ENCODE peak calls at places on chromosomes 4 and X, in nine cellular contexts. U is RWPE1; A is activated naive CD4-positive, alpha-beta T cell; B is iPS-NIHi11; I is left ventricle myocardium superior; N is naive thymus-derived CD8-positive, alpha-beta T cell; V is effector CD4-positive, alpha-beta T cell; D is stimulated activated naive CD8-positive, alpha-beta T cell treated with anti-CD3 and anti-CD28 coated beads, Interleukin-15, Interleukin-2, amounts not matched to agents 100 U/mL and 50 U/mL, for 24 hours; Z is colonic mucosa. X is an unnamed sample.

GRCh38 chrX:3811331-3812311 is 98.2 kb upstream of the PRKX start:
- DNase-seq in U (no peak), A (no peak), B (no peak), I (no peak), N (peak), V (peak), D (peak), Z (no peak), X (peak)

GRCh38 chr4:158936238-158936637 is 166.6 kb upstream of the RAPGEF2 start:
- DNase-seq in U (no peak), A (no peak), B (no peak), I (no peak), N (no peak), V (no peak), D (no peak), Z (no peak), X (no peak)

GRCh38 chrX:41733939-41734338 is 10.0 kb downstream of the GPR82 start:
- DNase-seq in U (no peak), A (no peak), B (no peak), I (no peak), N (no peak), V (no peak), D (peak), Z (no peak), X (peak)

GRCh38 chr4:151573945-151574344 is 165.0 kb downstream of the FHIP1A start:
- DNase-seq in U (peak), A (no peak), B (no peak), I (no peak), N (no peak), V (no peak), D (no peak), Z (peak), X (no peak)

GRCh38 chr4:58192217-58192616 is 1082.0 kb upstream of the IGFBP7 start:
- DNase-seq in U (no peak), A (no peak), B (no peak), I (no peak), N (no peak), V (no peak), D (no peak), Z (no peak), X (no peak)

GRCh38 chrX:49951524-49952193 is 29.3 kb downstream of the CLCN5 start:
- DNase-seq in U (no peak), A (no peak), B (no peak), I (no peak), N (no peak), V (no peak), D (no peak), Z (no peak), X (no peak)

GRCh38 chr4:185237185-185237584 is 27.8 kb downstream of the SNX25 start:
- DNase-seq in U (no peak), A (no peak), B (no peak), I (no peak), N (no peak), V (no peak), D (no peak), Z (no peak), X (no peak)

GRCh38 chrX:154457491-154458115 is 478 bp upstream of the PLXNA3 start:
- DNase-seq in U (no peak), A (no peak), B (peak), I (peak), N (peak), V (peak), D (peak), Z (peak), X (peak)

GRCh38 chrX:71366674-71367256 is 608 bp downstream of the TAF1 start:
- DNase-seq in U (no peak), A (no peak), B (peak), I (peak), N (no peak), V (peak), D (peak), Z (peak), X (peak)

GRCh38 chr4:185932491-185932890 is 120.5 kb upstream of the SORBS2 start:
- DNase-seq in U (no peak), A (no peak), B (no peak), I (no peak), N (no peak), V (no peak), D (no peak), Z (no peak), X (no peak)

GRCh38 chr4:37561803-37562207 is 124.4 kb downstream of the RELL1 start:
- DNase-seq in U (peak), A (no peak), B (no peak), I (no peak), N (no peak), V (no peak), D (no peak), Z (no peak), X (no peak)

GRCh38 chr4:122978109-122978508 is 55.7 kb upstream of the NUDT6 start:
- DNase-seq in U (no peak), A (no peak), B (no peak), I (no peak), N (no peak), V (no peak), D (no peak), Z (no peak), X (no peak)

GRCh38 chrX:37905436-37906147 is 58.2 kb upstream of the DYNLT3 start:
- DNase-seq in U (no peak), A (no peak), B (peak), I (peak), N (peak), V (no peak), D (peak), Z (no peak), X (peak)

GRCh38 chrX:46125139-46125538 is 420.1 kb downstream of the ZNF674 start:
- DNase-seq in U (no peak), A (no peak), B (no peak), I (no peak), N (no peak), V (no peak), D (no peak), Z (no peak), X (no peak)

GRCh38 chrX:96483642-96484160 is 200.9 kb upstream of the DIAPH2 start:
- DNase-seq in U (no peak), A (no peak), B (peak), I (no peak), N (no peak), V (no peak), D (no peak), Z (no peak), X (no peak)

GRCh38 chr4:175435437-175435836 is 376.6 kb downstream of the GPM6A start:
- DNase-seq in U (no peak), A (no peak), B (no peak), I (no peak), N (no peak), V (no peak), D (no peak), Z (no peak), X (no peak)

GRCh38 chr4:82215800-82216199 is 158.0 kb downstream of the HNRNPD start:
- DNase-seq in U (no peak), A (no peak), B (no peak), I (no peak), N (no peak), V (no peak), D (no peak), Z (no peak), X (no peak)

GRCh38 chrX:93868289-93868985 is 194.4 kb downstream of the FAM133A start:
- DNase-seq in U (no peak), A (no peak), B (no peak), I (no peak), N (no peak), V (no peak), D (no peak), Z (no peak), X (no peak)

GRCh38 chrX:21943460-21944135 is 3.1 kb downstream of the SMS start:
- DNase-seq in U (peak), A (no peak), B (no peak), I (no peak), N (no peak), V (no peak), D (no peak), Z (no peak), X (no peak)

GRCh38 chrX:19344661-19345060 is 934 bp downstream of the PDHA1 start:
- DNase-seq in U (no peak), A (no peak), B (no peak), I (no peak), N (no peak), V (no peak), D (no peak), Z (no peak), X (no peak)

GRCh38 chr4:151887151-151887815 is 126.5 kb upstream of the GATB start:
- DNase-seq in U (no peak), A (no peak), B (no peak), I (no peak), N (no peak), V (no peak), D (no peak), Z (no peak), X (no peak)

GRCh38 chrX:131288738-131289511 is at the start of gene IGSF1:
- DNase-seq in U (no peak), A (no peak), B (peak), I (peak), N (no peak), V (no peak), D (no peak), Z (no peak), X (no peak)

GRCh38 chrX:40174594-40175415 is 77.0 kb upstream of the BCOR start:
- DNase-seq in U (no peak), A (no peak), B (no peak), I (peak), N (no peak), V (no peak), D (peak), Z (peak), X (no peak)

GRCh38 chrX:118807151-118808017 is 16.2 kb upstream of the ZCCHC12 start:
- DNase-seq in U (no peak), A (no peak), B (peak), I (no peak), N (peak), V (peak), D (peak), Z (peak), X (peak)

GRCh38 chrX:44474410-44474809 is 68.2 kb downstream of the FUNDC1 start:
- DNase-seq in U (peak), A (no peak), B (no peak), I (no peak), N (no peak), V (no peak), D (no peak), Z (no peak), X (no peak)

GRCh38 chrX:40245411-40246140 is 147.8 kb upstream of the BCOR start:
- DNase-seq in U (no peak), A (no peak), B (no peak), I (peak), N (no peak), V (no peak), D (no peak), Z (no peak), X (no peak)

GRCh38 chr4:180057891-180058643 is 2185.1 kb upstream of the TENM3 start:
- DNase-seq in U (peak), A (no peak), B (peak), I (peak), N (no peak), V (no peak), D (peak), Z (peak), X (peak)